ENCODE peak calls at places on chromosomes 3 and 15, in four cellular contexts. M is mesendoderm, L is upper lobe of left lung, W is PC-9. Q is an unnamed sample.

GRCh38 chr15:98649621-98649995 is 1.3 kb downstream of the IGF1R start:
- DNase-seq in M (no peak), L (peak; percentile 92), W (peak; percentile 25), Q (peak; percentile 59)

GRCh38 chr3:135849827-135850226 is 115.7 kb upstream of the PPP2R3A start:
- DNase-seq in M (no peak), L (no peak), W (no peak), Q (no peak)

GRCh38 chr3:49673131-49673714 is 928 bp upstream of the APEH start:
- DNase-seq in M (peak; percentile 51), L (no peak), W (peak; percentile 59), Q (no peak)

GRCh38 chr15:48330045-48330840 is 986 bp upstream of the DUT start:
- DNase-seq in M (peak; percentile 32), L (no peak), W (no peak), Q (peak; percentile 29)

GRCh38 chr3:4069796-4070195 is 233.4 kb upstream of the SETMAR start:
- DNase-seq in M (peak; percentile 80), L (no peak), W (no peak), Q (no peak)

GRCh38 chr15:27046891-27047290 is 75.9 kb downstream of the GABRG3 start:
- DNase-seq in M (no peak), L (no peak), W (no peak), Q (no peak)

GRCh38 chr3:27467545-27467944 is 16.6 kb downstream of the SLC4A7 start:
- DNase-seq in M (peak; percentile 43), L (no peak), W (no peak), Q (peak; percentile 2)

GRCh38 chr15:60392601-60392985 is 5.2 kb downstream of the ANXA2 start:
- DNase-seq in M (peak; percentile 88), L (no peak), W (peak; percentile 48), Q (peak; percentile 82)

GRCh38 chr3:47856669-47857068 is 53.7 kb downstream of the DHX30 start:
- DNase-seq in M (no peak), L (no peak), W (no peak), Q (no peak)

GRCh38 chr3:141278196-141279073 is 46.8 kb downstream of the PXYLP1 start:
- DNase-seq in M (no peak), L (peak; percentile 34), W (no peak), Q (no peak)

GRCh38 chr15:59622289-59622688 is 10.7 kb downstream of the GCNT3 start:
- DNase-seq in M (peak; percentile 71), L (no peak), W (peak; percentile 45), Q (peak; percentile 51)

GRCh38 chr3:187996609-187997008 is 157.3 kb upstream of the LPP start:
- DNase-seq in M (no peak), L (no peak), W (no peak), Q (no peak)

GRCh38 chr3:187997490-187997889 is 156.5 kb upstream of the LPP start:
- DNase-seq in M (no peak), L (no peak), W (no peak), Q (no peak)

GRCh38 chr3:187992609-187993008 is 161.3 kb upstream of the LPP start:
- DNase-seq in M (no peak), L (no peak), W (no peak), Q (no peak)

GRCh38 chr3:187997946-187998561 is 155.9 kb upstream of the LPP start:
- DNase-seq in M (no peak), L (no peak), W (no peak), Q (no peak)

DNA sequence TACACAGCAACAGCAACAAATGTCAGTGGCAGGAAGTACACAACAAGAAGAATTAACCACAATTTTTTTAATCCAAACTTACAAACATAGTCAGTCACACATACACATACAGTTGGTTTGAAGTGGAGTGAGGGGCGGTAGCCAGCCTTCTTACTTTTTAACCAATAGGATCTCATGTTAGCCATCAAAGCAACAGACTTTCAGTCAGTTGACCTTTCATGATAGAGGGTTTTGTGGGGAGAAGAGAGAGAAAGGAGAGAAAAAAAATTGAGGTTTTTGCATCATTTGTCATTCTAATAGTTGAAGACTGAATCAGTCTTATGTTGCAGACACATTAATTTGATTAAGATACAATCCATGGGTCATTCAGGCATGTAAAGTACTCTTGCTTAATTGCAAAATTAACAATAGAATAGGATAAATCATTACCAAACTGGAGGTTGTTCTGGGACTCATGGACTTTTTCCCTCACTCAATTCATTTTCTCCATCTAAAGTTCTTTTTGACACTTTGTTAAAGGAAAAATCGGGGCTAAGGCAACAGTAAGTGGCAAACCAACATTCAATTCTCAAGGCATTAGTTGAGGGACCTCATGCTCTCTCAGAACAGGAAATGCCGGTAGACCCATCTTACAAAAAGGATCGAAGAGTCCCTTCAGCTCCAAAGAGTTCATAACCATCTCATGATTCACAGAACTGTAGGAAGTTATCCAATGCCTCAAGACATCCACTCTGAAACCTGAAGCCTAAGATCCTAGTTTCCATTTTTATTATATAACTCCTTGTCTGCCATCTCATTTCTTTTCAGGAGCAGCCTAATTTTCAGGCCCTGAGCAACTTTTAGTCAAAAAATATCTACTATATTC is 159.5 kb upstream of the LPP start:
- DNase-seq in M (no peak), L (no peak), W (no peak), Q (no peak)
- H3K4me1 ChIP-seq in M (peaks cover 3% of the 10 kb centered on the region), L (no peaks in the 10 kb centered on the region), W (peaks cover 8% of the 10 kb centered on the region), Q (no peaks in the 10 kb centered on the region)

GRCh38 chr3:126375835-126376331 is 18.7 kb upstream of the KLF15 start:
- DNase-seq in M (no peak), L (no peak), W (no peak), Q (no peak)

GRCh38 chr3:126377211-126377610 is 17.5 kb upstream of the CFAP100 start:
- DNase-seq in M (no peak), L (no peak), W (no peak), Q (no peak)

GRCh38 chr3:126378341-126378751 is 16.4 kb upstream of the CFAP100 start:
- DNase-seq in M (no peak), L (no peak), W (no peak), Q (no peak)

GRCh38 chr3:126376464-126376863 is 18.2 kb upstream of the CFAP100 start:
- DNase-seq in M (no peak), L (no peak), W (no peak), Q (no peak)

DNA sequence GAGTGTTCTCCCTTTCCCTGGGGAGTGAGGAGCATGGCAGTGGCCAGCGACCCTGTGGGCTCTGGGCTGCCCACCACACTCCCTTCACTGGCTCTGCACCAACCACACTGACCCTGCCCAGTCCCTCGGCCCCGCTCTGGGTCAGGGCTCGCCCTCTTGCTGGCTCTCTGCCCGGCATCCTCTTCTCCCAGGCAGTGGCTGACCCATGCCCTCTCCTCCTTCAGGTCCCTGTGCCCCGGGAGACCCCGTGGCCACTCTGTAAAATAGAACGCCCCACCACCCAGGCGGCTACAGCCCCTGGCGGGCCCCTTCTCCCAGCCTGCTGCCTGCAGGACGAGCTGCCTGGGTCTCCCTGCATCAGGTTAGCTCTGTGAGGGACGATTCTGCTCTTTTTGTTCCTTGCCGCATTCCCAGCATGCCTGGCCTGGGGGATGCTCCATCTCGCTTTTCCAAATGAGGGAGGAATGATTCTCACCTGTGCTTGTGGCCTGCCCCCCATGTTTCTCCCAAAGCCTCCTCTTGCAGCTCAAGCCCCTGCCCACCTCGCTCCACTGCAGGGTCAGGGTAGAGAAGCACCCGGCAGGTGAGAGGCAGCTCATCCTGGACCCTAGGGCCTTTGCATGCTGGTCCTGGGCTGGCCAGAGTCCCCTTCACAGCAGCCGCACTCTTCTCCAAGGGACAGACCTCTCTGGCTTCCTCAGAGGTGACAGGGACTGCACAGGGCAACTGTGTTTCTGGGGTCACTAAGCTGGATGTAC is 14.5 kb upstream of the CFAP100 start:
- DNase-seq in M (no peak), L (no peak), W (no peak), Q (no peak)
- H3K4me3 ChIP-seq in M (no peak overlapping the region), L (no peak overlapping the region), W (no peak overlapping the region), Q (no peak overlapping the region)

DNA sequence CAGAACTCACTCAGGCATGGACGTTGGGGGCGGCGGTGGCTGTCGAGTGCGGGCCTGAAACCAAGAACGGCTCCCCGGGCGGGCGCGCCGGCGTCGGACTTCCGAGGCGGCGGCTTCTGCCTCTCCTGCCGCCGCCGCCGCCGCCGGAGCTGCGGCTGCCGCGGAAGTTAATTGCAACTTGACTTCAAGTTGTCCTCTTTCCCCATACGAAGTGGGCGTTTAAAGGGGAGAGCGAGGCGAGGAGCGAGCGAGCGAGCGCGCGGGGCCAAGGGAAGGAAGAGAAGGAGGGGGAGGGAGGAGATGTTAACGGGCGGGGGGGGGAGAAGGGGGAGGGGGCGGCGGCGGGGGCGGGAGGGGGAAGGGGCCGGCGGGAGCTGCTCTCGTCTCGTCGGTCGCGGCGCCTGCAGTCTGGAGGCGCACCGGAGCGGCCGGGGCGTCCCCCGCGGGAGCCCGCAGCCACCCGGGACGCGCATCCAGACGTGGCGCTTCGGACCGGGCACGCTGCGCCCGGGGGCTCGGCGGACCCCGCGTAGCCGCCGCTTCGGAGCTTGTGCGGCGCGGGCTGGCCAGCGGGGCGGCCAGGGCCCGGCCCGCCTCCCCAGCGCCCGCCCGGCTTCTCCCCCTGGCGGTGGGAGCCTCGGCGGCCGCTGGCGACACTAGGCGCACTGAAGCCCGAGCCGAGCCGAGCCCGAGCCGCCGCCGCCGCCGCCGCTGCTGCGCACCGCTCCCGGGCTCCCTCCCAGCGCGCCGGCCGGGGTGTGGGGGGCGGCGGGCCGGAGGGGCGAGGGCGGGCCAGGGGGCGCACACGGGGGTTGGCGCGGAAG is 19.7 kb upstream of the SATB1 start:
- DNase-seq in M (peak; percentile 84), L (peak; percentile 96), W (peak; percentile 75), Q (peak; percentile 72)
- H3K27ac ChIP-seq in M (peak overlapping the region; percentile 48), L (peak overlapping the region; percentile 62), W (no peak overlapping the region), Q (no peak overlapping the region)

DNA sequence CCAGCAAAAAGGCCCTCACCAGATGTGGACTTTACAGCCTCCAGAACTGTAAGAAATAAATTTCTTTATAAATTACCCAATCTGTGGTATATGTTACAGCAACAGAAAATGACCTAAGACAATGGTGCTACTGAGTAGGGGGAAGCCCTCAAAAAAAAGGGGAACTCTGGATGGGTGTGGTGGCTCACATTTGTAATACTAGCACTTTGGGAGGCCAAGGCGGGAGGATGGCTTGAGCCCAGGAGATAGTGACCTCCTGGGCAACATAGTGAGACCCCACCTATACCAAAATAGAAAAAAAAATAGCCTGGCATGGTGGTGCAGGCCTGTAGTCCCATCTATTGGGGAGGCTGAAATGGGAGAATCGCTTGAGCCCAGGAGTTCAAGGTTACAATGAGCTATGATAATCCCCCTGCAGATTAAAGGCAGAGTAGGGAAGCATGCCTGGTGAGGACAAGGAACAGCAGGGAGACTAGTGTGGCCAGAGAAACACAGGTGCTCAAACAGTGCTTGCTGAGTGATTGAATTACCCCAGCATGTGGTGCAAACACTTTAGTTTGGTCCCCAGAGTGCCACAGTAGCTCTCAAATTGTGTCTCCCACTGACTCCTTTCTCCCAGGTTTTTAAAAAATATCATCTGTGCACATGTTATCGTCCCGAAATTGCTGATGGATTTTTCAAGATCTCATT is 13.9 kb upstream of the USP3 start:
- DNase-seq in M (no peak), L (no peak), W (no peak), Q (no peak)
- H3K4me1 ChIP-seq in M (peaks cover 4% of the 10 kb centered on the region), L (peaks cover 11% of the 10 kb centered on the region), W (peaks cover 41% of the 10 kb centered on the region), Q (no peaks in the 10 kb centered on the region)